ENCODE peak calls at places on chromosomes 5 and 9, in eight cellular contexts. V, L, E, N, B, K, G and D are unnamed samples.

GRCh38 chr5:126449751-126450271 is 26.6 kb downstream of the GRAMD2B start:
- DNase-seq in V (peak; percentile 32), L (peak; percentile 25), E (no peak), N (peak; percentile 56), B (peak; percentile 65), K (no peak), G (peak; percentile 78), D (peak; percentile 52)

GRCh38 chr9:38024036-38024681 is 44.9 kb downstream of the SHB start:
- DNase-seq in V (no peak), L (peak; percentile 57), E (peak; percentile 30), N (no peak), B (peak; percentile 81), K (no peak), G (peak; percentile 73), D (peak; percentile 72)

GRCh38 chr5:128062172-128062746 is 21.3 kb upstream of the SLC12A2 start:
- DNase-seq in V (no peak), L (no peak), E (no peak), N (peak; percentile 67), B (peak; percentile 87), K (no peak), G (peak; percentile 70), D (peak; percentile 76)

GRCh38 chr9:136014147-136014927 is 53.2 kb upstream of the UBAC1 start:
- DNase-seq in V (no peak), L (no peak), E (no peak), N (no peak), B (no peak), K (no peak), G (no peak), D (no peak)

GRCh38 chr9:336039-336438 is 121.4 kb downstream of the DOCK8 start:
- DNase-seq in V (no peak), L (no peak), E (peak; percentile 23), N (no peak), B (no peak), K (no peak), G (peak; percentile 1), D (no peak)

GRCh38 chr5:58231041-58231440 is 228.8 kb downstream of the PLK2 start:
- DNase-seq in V (no peak), L (no peak), E (no peak), N (peak; percentile 12), B (no peak), K (no peak), G (no peak), D (no peak)

GRCh38 chr5:155103164-155103563 is 89.6 kb downstream of the KIF4B start:
- DNase-seq in V (no peak), L (no peak), E (no peak), N (peak; percentile 17), B (peak; percentile 16), K (no peak), G (peak; percentile 38), D (peak; percentile 20)

GRCh38 chr5:1736065-1736464 is 63.6 kb downstream of the MRPL36 start:
- DNase-seq in V (no peak), L (no peak), E (no peak), N (no peak), B (no peak), K (no peak), G (no peak), D (no peak)

GRCh38 chr9:136268318-136268717 is 22.7 kb upstream of the QSOX2 start:
- DNase-seq in V (no peak), L (no peak), E (peak; percentile 64), N (no peak), B (no peak), K (peak; percentile 65), G (no peak), D (no peak)

GRCh38 chr5:155046591-155046990 is 33.0 kb downstream of the KIF4B start:
- DNase-seq in V (no peak), L (no peak), E (no peak), N (no peak), B (no peak), K (no peak), G (no peak), D (no peak)

GRCh38 chr5:170937072-170937471 is 75.3 kb downstream of the RANBP17 start:
- DNase-seq in V (no peak), L (no peak), E (no peak), N (no peak), B (no peak), K (no peak), G (no peak), D (no peak)

GRCh38 chr5:8993031-8993430 is 552.8 kb downstream of the SEMA5A start:
- DNase-seq in V (no peak), L (no peak), E (no peak), N (peak; percentile 18), B (no peak), K (no peak), G (peak; percentile 24), D (peak; percentile 50)

GRCh38 chr9:35791321-35791921 is at the start of gene NPR2:
- DNase-seq in V (no peak), L (no peak), E (peak; percentile 54), N (no peak), B (peak; percentile 39), K (peak; percentile 64), G (peak; percentile 49), D (peak; percentile 53)

GRCh38 chr9:126420643-126421564 is 94.3 kb downstream of the MVB12B start:
- DNase-seq in V (no peak), L (peak; percentile 40), E (no peak), N (peak; percentile 43), B (no peak), K (no peak), G (peak; percentile 13), D (no peak)

GRCh38 chr9:105881654-105882349 is 187.5 kb downstream of the TMEM38B start:
- DNase-seq in V (peak; percentile 49), L (peak; percentile 40), E (peak; percentile 44), N (peak; percentile 11), B (peak; percentile 46), K (peak; percentile 80), G (peak; percentile 58), D (peak; percentile 69)

GRCh38 chr5:31776976-31777651 is 138.2 kb downstream of the PDZD2 start:
- DNase-seq in V (no peak), L (no peak), E (no peak), N (no peak), B (no peak), K (no peak), G (no peak), D (no peak)

GRCh38 chr5:106797996-106798395 is 872.7 kb downstream of the EFNA5 start:
- DNase-seq in V (no peak), L (no peak), E (no peak), N (no peak), B (no peak), K (no peak), G (no peak), D (no peak)

GRCh38 chr5:159972538-159973362 is 36.2 kb upstream of the TTC1 start:
- DNase-seq in V (no peak), L (no peak), E (no peak), N (no peak), B (no peak), K (no peak), G (no peak), D (no peak)

GRCh38 chr9:129398101-129398795 is 220.2 kb upstream of the IER5L start:
- DNase-seq in V (no peak), L (no peak), E (no peak), N (no peak), B (no peak), K (no peak), G (no peak), D (no peak)

GRCh38 chr5:42656661-42657035 is 100.0 kb upstream of the CCDC152 start:
- DNase-seq in V (no peak), L (peak; percentile 36), E (no peak), N (no peak), B (no peak), K (no peak), G (no peak), D (peak; percentile 38)

GRCh38 chr5:53472279-53472678 is 8.2 kb upstream of the FST start:
- DNase-seq in V (no peak), L (no peak), E (no peak), N (no peak), B (no peak), K (no peak), G (no peak), D (no peak)

GRCh38 chr5:143583385-143583784 is 179.9 kb upstream of the NR3C1 start:
- DNase-seq in V (no peak), L (no peak), E (no peak), N (no peak), B (no peak), K (no peak), G (no peak), D (no peak)

GRCh38 chr5:6435356-6435755 is 13.3 kb upstream of the UBE2QL1 start:
- DNase-seq in V (no peak), L (peak; percentile 29), E (peak; percentile 33), N (no peak), B (no peak), K (peak; percentile 74), G (no peak), D (peak; percentile 9)

GRCh38 chr5:111667128-111667756 is 89.8 kb downstream of the NREP start:
- DNase-seq in V (no peak), L (no peak), E (no peak), N (no peak), B (no peak), K (no peak), G (no peak), D (no peak)

GRCh38 chr5:16554110-16554509 is 62.7 kb downstream of the RETREG1 start:
- DNase-seq in V (no peak), L (no peak), E (no peak), N (no peak), B (no peak), K (no peak), G (no peak), D (no peak)

GRCh38 chr5:172678902-172679301 is 37.8 kb downstream of the NEURL1B start:
- DNase-seq in V (no peak), L (no peak), E (peak; percentile 71), N (no peak), B (no peak), K (no peak), G (no peak), D (peak; percentile 10)

GRCh38 chr5:177490992-177491391 is 6.4 kb downstream of the PDLIM7 start:
- DNase-seq in V (no peak), L (no peak), E (no peak), N (no peak), B (no peak), K (no peak), G (no peak), D (no peak)

GRCh38 chr5:111583761-111584203 is 71.4 kb upstream of the STARD4 start:
- DNase-seq in V (no peak), L (no peak), E (no peak), N (peak; percentile 38), B (peak; percentile 84), K (no peak), G (peak; percentile 67), D (no peak)

GRCh38 chr5:151692312-151692711 is 5.6 kb upstream of the SPARC start:
- DNase-seq in V (no peak), L (peak; percentile 42), E (no peak), N (no peak), B (no peak), K (no peak), G (no peak), D (no peak)

GRCh38 chr9:129737479-129738269 is 15.2 kb downstream of the PTGES start:
- DNase-seq in V (peak; percentile 85), L (peak; percentile 60), E (peak; percentile 94), N (peak; percentile 58), B (peak; percentile 60), K (peak; percentile 88), G (peak; percentile 75), D (peak; percentile 76)

GRCh38 chr9:129569506-129570449 is 51.1 kb downstream of the C9orf50 start:
- DNase-seq in V (no peak), L (no peak), E (peak; percentile 87), N (no peak), B (peak; percentile 44), K (no peak), G (peak; percentile 54), D (peak; percentile 41)

GRCh38 chr5:56601641-56602071 is 213.7 kb upstream of the MAP3K1 start:
- DNase-seq in V (no peak), L (no peak), E (no peak), N (no peak), B (peak; percentile 39), K (no peak), G (no peak), D (peak; percentile 26)

GRCh38 chr9:118455781-118456180 is 751.6 kb downstream of the TLR4 start:
- DNase-seq in V (no peak), L (no peak), E (no peak), N (no peak), B (no peak), K (no peak), G (no peak), D (no peak)

GRCh38 chr9:116978155-116978554 is 291.1 kb downstream of the TRIM32 start:
- DNase-seq in V (no peak), L (no peak), E (no peak), N (no peak), B (no peak), K (no peak), G (no peak), D (no peak)